ENCODE peak calls at places on chromosomes 13 and 19, in four cellular contexts. F is HEK293T; K is SHP77 treated with DMSO at 0.1 percent for 48 hours; L is activated naive CD4-positive, alpha-beta T cell. J is an unnamed sample.

GRCh38 chr13:45339867-45340266 is 1.1 kb downstream of the TPT1 start:
- DNase-seq in F (no peak), K (no peak), L (no peak), J (no peak)

GRCh38 chr19:28217064-28217463 is 995.9 kb downstream of the UQCRFS1 start:
- DNase-seq in F (no peak), K (no peak), L (no peak), J (no peak)

GRCh38 chr19:39132344-39132969 is 6.9 kb downstream of the PAK4 start:
- DNase-seq in F (no peak), K (no peak), L (no peak), J (no peak)

GRCh38 chr13:59356607-59357006 is 807.1 kb downstream of the DIAPH3 start:
- DNase-seq in F (no peak), K (peak), L (no peak), J (peak)

GRCh38 chr19:35294328-35294727 is 2.4 kb downstream of the MAG start:
- DNase-seq in F (no peak), K (no peak), L (no peak), J (no peak)

GRCh38 chr13:101474419-101474957 is 22.0 kb downstream of the ITGBL1 start:
- DNase-seq in F (no peak), K (no peak), L (no peak), J (peak)

GRCh38 chr19:41219924-41220567 is 1.0 kb downstream of the AXL start:
- DNase-seq in F (no peak), K (no peak), L (no peak), J (peak)

GRCh38 chr13:69524459-69525155 is 583.0 kb upstream of the ATXN8OS start:
- DNase-seq in F (no peak), K (no peak), L (no peak), J (no peak)

GRCh38 chr19:17441241-17442135 is 7.0 kb downstream of the TMEM221 start:
- DNase-seq in F (peak), K (no peak), L (no peak), J (peak)

GRCh38 chr13:45847554-45848224 is 3.9 kb downstream of the SIAH3 start:
- DNase-seq in F (no peak), K (no peak), L (no peak), J (peak)

GRCh38 chr13:99981115-99982020 is at the start of gene ZIC2:
- DNase-seq in F (peak), K (no peak), L (no peak), J (peak)

GRCh38 chr19:40534148-40534547 is 42.5 kb upstream of the SHKBP1 start:
- DNase-seq in F (no peak), K (no peak), L (no peak), J (no peak)